ENCODE peak calls at places on chromosomes 3 and 15, in nine cellular contexts. V is left ventricle myocardium inferior; A is tibial nerve; J is CD8-positive, alpha-beta memory T cell; I is heart left ventricle; S is A549; W is mesendoderm; F is tibial artery; L is left lung. Q is an unnamed sample.

GRCh38 chr15:75695206-75695605 is 17.4 kb downstream of the CSPG4 start:
- DNase-seq in S (no peak), I (no peak), A (no peak), J (no peak), F (no peak), W (no peak), L (no peak), V (no peak), Q (no peak)

GRCh38 chr3:189383630-189384029 is 211.9 kb downstream of the TPRG1 start:
- DNase-seq in I (no peak), F (no peak), J (no peak), S (no peak), L (no peak), W (no peak), A (no peak), V (no peak), Q (no peak)

GRCh38 chr3:76442374-76442915 is 597.5 kb upstream of the ROBO2 start:
- DNase-seq in L (no peak), F (no peak), J (no peak), I (no peak), S (no peak), W (no peak), A (no peak), V (no peak), Q (peak)

GRCh38 chr15:62301993-62302665 is 137.0 kb upstream of the C2CD4B start:
- DNase-seq in A (no peak), V (no peak), J (no peak), W (no peak), I (no peak), S (no peak), L (peak), F (no peak), Q (no peak)

GRCh38 chr3:165521131-165521871 is 315.9 kb downstream of the BCHE start:
- DNase-seq in A (no peak), V (no peak), F (no peak), L (no peak), W (no peak), J (no peak), S (no peak), I (no peak), Q (no peak)

GRCh38 chr3:15326037-15326436 is 6.3 kb downstream of the SH3BP5 start:
- DNase-seq in I (no peak), L (no peak), J (no peak), A (no peak), S (no peak), W (no peak), F (no peak), V (no peak), Q (no peak)

GRCh38 chr15:40088929-40089755 is 19.5 kb downstream of the BMF start:
- DNase-seq in A (no peak), W (peak), I (no peak), L (no peak), F (peak), J (no peak), S (no peak), V (no peak), Q (no peak)

GRCh38 chr3:187572431-187572830 is 97.8 kb downstream of the SST start:
- DNase-seq in A (no peak), L (no peak), J (no peak), S (no peak), W (no peak), I (no peak), V (no peak), F (no peak), Q (no peak)

GRCh38 chr3:184629555-184630160 is 68.1 kb downstream of the EPHB3 start:
- DNase-seq in A (no peak), V (no peak), L (no peak), F (no peak), J (no peak), S (no peak), W (peak), I (no peak), Q (no peak)

GRCh38 chr3:9820543-9820942 is 10.5 kb downstream of the TTLL3 start:
- DNase-seq in F (no peak), W (no peak), V (no peak), I (no peak), S (no peak), L (no peak), A (no peak), J (no peak), Q (no peak)

GRCh38 chr3:141384157-141384556 is 15.9 kb downstream of the ZBTB38 start:
- DNase-seq in L (no peak), A (no peak), J (no peak), W (no peak), V (no peak), F (no peak), S (no peak), I (no peak), Q (no peak)

GRCh38 chr15:50315814-50316630 is 39.0 kb downstream of the GABPB1 start:
- DNase-seq in V (no peak), A (no peak), W (peak), S (peak), F (no peak), L (no peak), J (no peak), I (no peak), Q (no peak)

GRCh38 chr15:89521605-89522004 is 25.2 kb upstream of the RHCG start:
- DNase-seq in A (no peak), J (no peak), S (no peak), V (no peak), F (no peak), L (no peak), W (no peak), I (no peak), Q (no peak)

GRCh38 chr15:89523101-89523500 is 26.7 kb upstream of the RHCG start:
- DNase-seq in W (no peak), S (no peak), F (no peak), V (no peak), I (no peak), A (no peak), J (no peak), L (no peak), Q (no peak)

GRCh38 chr15:89526181-89526580 is 29.8 kb upstream of the RHCG start:
- DNase-seq in V (no peak), W (no peak), F (no peak), L (no peak), S (no peak), A (no peak), J (no peak), I (no peak), Q (no peak)

GRCh38 chr15:89526601-89527441 is 30.4 kb upstream of the RHCG start:
- DNase-seq in S (no peak), L (no peak), A (no peak), F (no peak), W (no peak), I (no peak), J (no peak), V (no peak), Q (no peak)

GRCh38 chr15:89524184-89524583 is 27.8 kb upstream of the RHCG start:
- DNase-seq in J (no peak), W (no peak), A (no peak), L (no peak), F (no peak), I (no peak), S (no peak), V (no peak), Q (no peak)
- H3K27ac ChIP-seq in J (no peak), W (no peak), A (no peak), L (no peak), F (no peak), I (no peak), S (no peak), V (no peak), Q (no peak)

GRCh38 chr15:66870880-66871388 is 168.9 kb downstream of the SMAD6 start:
- DNase-seq in I (no peak), V (no peak), A (no peak), J (no peak), F (no peak), S (no peak), L (no peak), W (no peak), Q (no peak)
- H3K4me3 ChIP-seq in I (no peak), V (no peak), A (no peak), J (no peak), F (no peak), S (no peak), L (no peak), W (no peak), Q (no peak)

GRCh38 chr15:45611305-45611704 is 23.5 kb upstream of the SQOR start:
- DNase-seq in W (no peak), J (no peak), V (no peak), A (no peak), F (no peak), I (no peak), S (peak), L (no peak), Q (no peak)

GRCh38 chr15:45618813-45619212 is 16.0 kb upstream of the SQOR start:
- DNase-seq in V (no peak), F (no peak), J (no peak), W (no peak), I (no peak), A (no peak), L (no peak), S (peak), Q (no peak)

GRCh38 chr15:45612790-45613415 is 21.9 kb upstream of the SQOR start:
- DNase-seq in J (no peak), A (no peak), L (no peak), W (no peak), V (no peak), F (no peak), I (no peak), S (no peak), Q (peak)

GRCh38 chr15:45616901-45617323 is 17.9 kb upstream of the SQOR start:
- DNase-seq in L (no peak), F (no peak), I (no peak), J (no peak), W (peak), S (no peak), V (no peak), A (no peak), Q (no peak)
- H3K27ac ChIP-seq in L (no peak), F (no peak), I (no peak), J (no peak), W (no peak), S (no peak), V (no peak), A (no peak), Q (no peak)

DNA sequence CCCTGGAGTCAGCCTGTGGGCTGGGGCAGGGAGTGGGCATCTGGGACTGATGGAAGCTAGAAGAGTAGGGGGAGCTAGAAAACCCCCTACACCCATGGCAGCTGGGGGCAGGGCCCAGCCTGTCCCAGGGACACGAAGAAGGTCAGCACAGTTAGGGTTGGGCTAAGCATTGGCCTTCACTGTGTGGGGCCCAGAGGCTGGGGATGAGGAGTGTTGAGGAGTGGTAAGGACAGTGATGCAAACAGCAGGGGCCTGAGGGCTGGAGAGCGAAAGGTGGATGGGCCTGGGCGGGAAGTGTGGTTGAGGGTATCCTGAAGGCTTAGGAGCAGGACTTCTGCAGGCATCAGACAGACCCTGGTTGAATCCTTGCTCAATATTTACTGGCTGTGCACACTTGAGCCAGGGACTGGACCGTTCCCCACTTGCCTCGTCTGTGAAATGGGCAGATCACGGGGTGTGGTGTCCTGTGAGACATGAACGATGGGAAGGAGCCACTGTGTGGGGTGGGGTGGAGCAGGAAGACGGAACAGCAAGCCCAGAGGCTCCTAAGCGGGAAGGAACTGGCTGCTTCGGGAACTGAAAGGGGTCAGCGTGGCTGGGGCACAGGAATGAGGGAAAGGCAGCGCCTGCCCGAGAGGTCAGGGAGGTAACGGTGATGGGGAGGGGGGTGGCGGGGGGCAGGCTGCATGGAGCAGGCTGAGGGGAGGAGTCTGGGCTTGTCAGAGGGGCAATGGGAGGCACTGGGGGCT is 7.3 kb downstream of the PRKCD start:
- DNase-seq in L (peak), J (no peak), F (no peak), W (no peak), S (no peak), V (peak), I (no peak), A (no peak), Q (no peak)
- H3K4me3 ChIP-seq in L (peak), J (no peak), F (peak), W (no peak), S (no peak), V (peak), I (no peak), A (no peak), Q (no peak)

DNA sequence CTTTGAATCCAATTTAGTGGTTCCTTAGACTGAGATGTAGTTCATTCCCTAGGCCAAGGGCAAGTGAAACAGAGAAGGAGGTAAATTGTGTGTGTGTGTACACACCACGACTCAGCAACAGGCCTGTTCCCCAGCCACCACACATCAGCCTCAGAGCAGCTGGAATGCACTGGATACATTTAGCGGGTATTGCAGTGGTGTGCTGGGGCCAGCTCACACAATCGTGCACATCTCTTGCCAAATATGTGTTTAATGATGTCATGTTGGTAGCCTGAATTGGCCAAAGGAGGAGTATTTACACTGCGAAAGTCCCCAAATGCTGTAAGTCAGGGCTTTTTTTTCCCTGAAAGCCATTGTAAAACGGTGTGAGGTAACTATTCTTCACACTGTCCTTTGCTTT is 82.3 kb downstream of the RBPMS2 start:
- DNase-seq in V (no peak), A (no peak), L (no peak), F (peak), J (no peak), I (no peak), W (no peak), S (peak), Q (peak)
- H3K27ac ChIP-seq in V (peak), A (peak), L (peak), F (peak), J (no peak), I (no peak), W (no peak), S (no peak), Q (no peak)

GRCh38 chr3:107956991-107957467 is 133.8 kb downstream of the CD47 start:
- DNase-seq in V (peak), L (peak), I (peak), F (peak), A (peak), W (no peak), S (no peak), J (no peak), Q (no peak)
- H3K4me3 ChIP-seq in V (peak), L (no peak), I (peak), F (peak), A (no peak), W (no peak), S (no peak), J (no peak), Q (no peak)

DNA sequence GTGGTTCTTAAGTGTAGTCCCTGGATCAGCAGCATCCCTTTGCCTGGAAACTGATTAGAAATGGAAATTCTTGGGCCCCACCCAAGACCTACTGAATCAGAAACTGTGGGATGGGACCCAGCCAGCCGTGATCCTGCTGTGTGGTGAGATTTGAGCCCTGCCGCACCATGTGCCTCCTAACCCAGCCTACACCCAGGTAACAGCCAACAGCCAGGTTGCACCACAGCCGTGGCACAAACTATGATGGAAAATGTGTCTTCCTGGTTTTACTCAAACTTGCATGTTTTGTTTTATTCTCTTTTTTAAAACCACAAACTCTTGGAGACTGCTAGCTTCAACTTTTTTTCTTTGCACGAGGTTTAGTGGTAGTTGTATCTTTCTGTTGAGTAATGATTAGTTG is 2.6 kb downstream of the LIMD1 start:
- DNase-seq in W (no peak), V (no peak), A (no peak), J (no peak), F (peak), I (no peak), L (no peak), S (no peak), Q (peak)
- H3K27ac ChIP-seq in W (no peak), V (peak), A (peak), J (no peak), F (peak), I (no peak), L (peak), S (peak), Q (no peak)

GRCh38 chr3:72657666-72658065 is 190.6 kb downstream of the SHQ1 start:
- DNase-seq in V (no peak), S (no peak), A (no peak), J (peak), W (no peak), I (no peak), F (no peak), L (no peak), Q (no peak)
- H3K4me3 ChIP-seq in V (no peak), S (no peak), A (no peak), J (no peak), W (no peak), I (no peak), F (no peak), L (no peak), Q (no peak)